ENCODE peak calls at places on chromosomes 3 and 15, in six cellular contexts. M, I, R, Q, O and Z are unnamed samples.

GRCh38 chr3:120487079-120487693 is 36.4 kb upstream of the FSTL1 start:
- DNase-seq in M (no peak), I (peak), R (no peak), Q (no peak), O (peak), Z (no peak)

GRCh38 chr3:195905970-195906864 is 2.1 kb downstream of the TNK2 start:
- DNase-seq in M (no peak), I (no peak), R (peak), Q (no peak), O (no peak), Z (peak)

GRCh38 chr15:75646112-75646943 is 1.4 kb upstream of the SNX33 start:
- DNase-seq in M (no peak), I (no peak), R (no peak), Q (no peak), O (no peak), Z (no peak)

GRCh38 chr3:150184426-150185071 is 213.9 kb upstream of the PFN2 start:
- DNase-seq in M (no peak), I (peak), R (no peak), Q (no peak), O (no peak), Z (no peak)

GRCh38 chr15:88907111-88907510 is 6.1 kb downstream of the MFGE8 start:
- DNase-seq in M (no peak), I (no peak), R (no peak), Q (no peak), O (no peak), Z (no peak)

GRCh38 chr3:38725726-38726410 is 76.4 kb upstream of the SCN5A start:
- DNase-seq in M (no peak), I (peak), R (no peak), Q (no peak), O (peak), Z (no peak)

GRCh38 chr3:89560546-89560945 is 453.1 kb downstream of the EPHA3 start:
- DNase-seq in M (no peak), I (peak), R (no peak), Q (no peak), O (no peak), Z (no peak)

GRCh38 chr15:39153058-39153457 is 427.8 kb upstream of the THBS1 start:
- DNase-seq in M (no peak), I (no peak), R (no peak), Q (no peak), O (no peak), Z (no peak)

GRCh38 chr3:133821767-133822638 is 16.4 kb downstream of the SRPRB start:
- DNase-seq in M (peak), I (peak), R (peak), Q (peak), O (peak), Z (no peak)

GRCh38 chr3:36868614-36869436 is 76.0 kb downstream of the TRANK1 start:
- DNase-seq in M (peak), I (peak), R (peak), Q (peak), O (no peak), Z (peak)

GRCh38 chr15:24756101-24756500 is 80.5 kb downstream of the NPAP1 start:
- DNase-seq in M (no peak), I (no peak), R (no peak), Q (no peak), O (no peak), Z (no peak)

DNA sequence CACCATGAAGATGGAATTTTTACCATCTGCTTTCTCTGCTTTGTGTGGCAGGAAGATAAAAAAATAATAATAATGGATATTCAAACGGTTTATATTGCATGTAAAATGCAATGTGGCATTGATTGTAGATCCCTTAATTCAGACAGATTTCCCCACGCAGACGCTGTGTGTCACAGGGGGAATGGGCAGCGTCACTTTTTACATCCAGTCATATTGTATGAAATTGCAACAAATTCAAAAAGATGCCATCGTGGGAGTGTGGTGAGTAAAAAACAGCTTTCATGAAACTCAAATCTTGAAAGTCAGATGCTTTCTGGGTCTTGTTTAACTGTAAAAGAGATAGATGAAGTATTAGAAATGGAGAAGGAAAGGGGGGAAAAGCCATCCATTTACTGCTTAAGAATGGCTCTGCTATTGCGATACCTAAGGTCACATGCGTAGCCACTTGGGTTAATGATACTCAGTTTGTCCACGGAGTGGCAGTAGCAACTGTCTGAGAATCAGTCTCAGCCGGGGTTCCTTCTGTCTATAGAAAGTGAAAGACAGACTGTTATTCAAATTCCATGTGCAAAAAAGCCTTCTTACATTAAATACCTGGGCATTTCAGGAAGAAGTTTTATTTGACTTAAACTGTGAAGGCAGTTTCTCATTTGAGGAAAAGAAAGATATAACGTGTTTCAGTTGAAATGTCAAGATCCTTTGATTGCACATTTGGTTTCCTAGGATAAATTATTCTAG is 28.5 kb downstream of the BTD start:
- DNase-seq in M (peak), I (peak), R (peak), Q (peak), O (no peak), Z (peak)
- TF ChIP-seq CTCF in M (peak), I (peak), R (peak), Q (no peak), O (peak), Z (peak)

GRCh38 chr3:50568947-50569749 is at the start of gene HEMK1:
- DNase-seq in M (peak), I (peak), R (peak), Q (peak), O (peak), Z (peak)

GRCh38 chr3:50567011-50567385 is 549 bp downstream of the C3orf18 start:
- DNase-seq in M (no peak), I (no peak), R (no peak), Q (no peak), O (no peak), Z (no peak)

GRCh38 chr3:50564321-50564720 is 3.2 kb downstream of the C3orf18 start:
- DNase-seq in M (no peak), I (no peak), R (no peak), Q (no peak), O (no peak), Z (no peak)

GRCh38 chr3:50570508-50571279 is 1.4 kb downstream of the HEMK1 start:
- DNase-seq in M (no peak), I (no peak), R (no peak), Q (no peak), O (no peak), Z (no peak)

DNA sequence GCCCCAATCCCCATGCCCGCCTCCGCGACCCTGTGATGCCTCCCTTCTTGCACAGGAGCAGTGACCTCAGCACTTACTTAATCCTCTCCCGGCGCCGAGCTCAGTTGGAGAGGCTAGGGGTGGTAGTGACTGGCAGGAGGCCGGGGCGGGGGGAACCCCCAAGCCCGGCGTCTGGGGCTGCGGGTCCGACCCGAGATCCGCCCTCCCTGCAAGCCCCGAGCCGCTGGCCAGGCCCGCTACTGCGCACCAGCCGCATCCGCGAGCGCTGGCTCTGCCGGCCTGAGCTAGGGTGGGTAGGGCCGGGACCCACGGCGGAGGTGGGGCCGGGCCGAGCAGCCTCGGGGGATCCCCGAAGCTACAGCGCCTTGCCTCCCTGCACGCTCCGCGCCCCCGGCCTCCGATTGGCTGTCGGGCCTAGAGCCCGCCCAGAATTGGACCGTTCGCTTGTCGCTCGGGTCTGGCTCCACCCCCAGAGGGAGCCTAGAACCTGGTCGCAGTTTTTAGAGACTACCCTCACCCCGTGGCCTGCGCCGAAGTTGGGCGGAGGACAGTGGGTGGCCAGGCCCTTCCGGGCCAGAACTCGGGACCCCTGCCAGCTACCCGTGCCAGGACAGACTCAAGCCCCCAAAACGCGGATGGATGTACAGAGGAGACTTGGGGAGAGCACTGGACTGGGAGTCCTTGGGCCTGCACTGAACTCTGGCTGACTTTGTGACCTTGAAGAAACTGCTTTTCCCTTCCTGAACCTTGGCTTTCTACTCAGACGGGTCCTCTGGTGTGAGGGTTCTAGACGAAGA is at the start of gene C3orf18:
- DNase-seq in M (peak), I (peak), R (peak), Q (peak), O (peak), Z (peak)
- TF ChIP-seq CTCF in M (no peak), I (no peak), R (no peak), Q (no peak), O (peak), Z (no peak)

GRCh38 chr15:72338617-72339321 is 18.8 kb upstream of the CELF6 start:
- DNase-seq in M (no peak), I (peak), R (no peak), Q (no peak), O (no peak), Z (no peak)

GRCh38 chr15:72339777-72340177 is 19.8 kb upstream of the CELF6 start:
- DNase-seq in M (no peak), I (peak), R (no peak), Q (no peak), O (no peak), Z (no peak)

GRCh38 chr15:72342385-72342784 is 22.4 kb upstream of the CELF6 start:
- DNase-seq in M (no peak), I (no peak), R (no peak), Q (peak), O (no peak), Z (peak)

GRCh38 chr15:72340366-72340765 is 20.4 kb upstream of the CELF6 start:
- DNase-seq in M (no peak), I (peak), R (no peak), Q (no peak), O (no peak), Z (no peak)

DNA sequence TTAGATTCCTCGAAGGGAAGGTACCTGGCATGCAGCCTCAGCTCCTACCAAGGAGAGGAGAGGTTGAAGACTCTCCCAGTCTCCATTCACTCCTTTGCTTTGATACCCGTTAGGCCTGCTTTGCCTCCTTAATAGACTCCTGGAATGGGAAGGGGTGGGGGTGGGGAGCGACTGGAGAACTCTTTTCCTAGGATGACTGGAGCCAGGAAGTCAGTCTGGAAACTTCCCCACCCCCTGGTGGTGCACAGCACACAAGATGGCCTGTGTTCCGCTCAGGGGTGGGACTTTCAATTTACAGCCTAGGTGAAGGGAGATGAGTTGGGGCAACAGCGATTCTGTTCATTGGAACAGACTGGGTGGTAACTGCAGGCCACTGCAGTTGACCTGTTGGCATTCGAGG is 21.4 kb upstream of the CELF6 start:
- DNase-seq in M (no peak), I (no peak), R (no peak), Q (peak), O (no peak), Z (no peak)
- TF ChIP-seq CTCF in M (no peak), I (no peak), R (no peak), Q (peak), O (peak), Z (no peak)

GRCh38 chr3:82012775-82013174 is 251.3 kb upstream of the GBE1 start:
- DNase-seq in M (no peak), I (peak), R (no peak), Q (no peak), O (no peak), Z (no peak)
- TF ChIP-seq CTCF in M (no peak), I (peak), R (no peak), Q (no peak), O (peak), Z (no peak)

GRCh38 chr15:25790003-25790660 is 73.0 kb downstream of the ATP10A start:
- DNase-seq in M (peak), I (peak), R (no peak), Q (no peak), O (peak), Z (peak)
- TF ChIP-seq CTCF in M (no peak), I (peak), R (no peak), Q (no peak), O (peak), Z (no peak)

GRCh38 chr15:65927545-65927944 is 58.3 kb downstream of the RAB11A start:
- DNase-seq in M (no peak), I (no peak), R (no peak), Q (no peak), O (no peak), Z (no peak)
- TF ChIP-seq CTCF in M (no peak), I (peak), R (no peak), Q (no peak), O (peak), Z (no peak)